ENCODE peak calls at places on chromosomes 6 and 20, in four cellular contexts. L, G, T and K are unnamed samples.

GRCh38 chr6:15246217-15247211 is 645 bp downstream of the JARID2 start:
- DNase-seq in L (no peak), G (no peak), T (no peak), K (no peak)

GRCh38 chr6:47247227-47247797 is 62.4 kb downstream of the TNFRSF21 start:
- DNase-seq in L (no peak), G (peak; percentile 70), T (no peak), K (no peak)

GRCh38 chr6:91198588-91199255 is 611.9 kb upstream of the MAP3K7 start:
- DNase-seq in L (no peak), G (no peak), T (no peak), K (no peak)

GRCh38 chr6:73969982-73970960 is 274.3 kb downstream of the CD109 start:
- DNase-seq in L (no peak), G (no peak), T (peak; percentile 49), K (peak; percentile 8)

GRCh38 chr20:11847827-11848226 is 69.9 kb upstream of the BTBD3 start:
- DNase-seq in L (no peak), G (peak; percentile 85), T (no peak), K (no peak)

GRCh38 chr6:41935190-41935569 is 6.4 kb downstream of the CCND3 start:
- DNase-seq in L (no peak), G (no peak), T (no peak), K (no peak)

GRCh38 chr6:87784690-87785089 is 82.7 kb upstream of the AKIRIN2 start:
- DNase-seq in L (no peak), G (no peak), T (no peak), K (no peak)

GRCh38 chr20:20076297-20077065 is 24.1 kb downstream of the CFAP61 start:
- DNase-seq in L (no peak), G (no peak), T (no peak), K (no peak)

GRCh38 chr20:20277772-20278382 is 90.0 kb upstream of the INSM1 start:
- DNase-seq in L (no peak), G (no peak), T (no peak), K (peak; percentile 47)

GRCh38 chr6:109292983-109293586 is 89.2 kb downstream of the CD164 start:
- DNase-seq in L (no peak), G (no peak), T (no peak), K (no peak)

GRCh38 chr6:149230729-149231434 is 86.6 kb upstream of the TAB2 start:
- DNase-seq in L (no peak), G (no peak), T (no peak), K (no peak)

GRCh38 chr6:36753671-36754485 is 56.3 kb downstream of the RAB44 start:
- DNase-seq in L (no peak), G (no peak), T (no peak), K (no peak)

GRCh38 chr6:37078814-37079213 is 73.4 kb downstream of the FGD2 start:
- DNase-seq in L (no peak), G (no peak), T (no peak), K (no peak)

GRCh38 chr6:113006494-113006893 is 659.4 kb downstream of the RFPL4B start:
- DNase-seq in L (no peak), G (no peak), T (no peak), K (no peak)

GRCh38 chr20:52083627-52084232 is 107.8 kb downstream of the ZFP64 start:
- DNase-seq in L (peak; percentile 75), G (peak; percentile 18), T (peak; percentile 87), K (peak; percentile 33)

GRCh38 chr6:38673397-38674165 is 29.4 kb downstream of the GLO1 start:
- DNase-seq in L (no peak), G (peak; percentile 15), T (peak; percentile 61), K (no peak)

GRCh38 chr6:9890893-9891292 is 524.0 kb downstream of the TFAP2A start:
- DNase-seq in L (no peak), G (no peak), T (no peak), K (no peak)

GRCh38 chr6:148840256-148840655 is 93.4 kb downstream of the UST start:
- DNase-seq in L (no peak), G (no peak), T (no peak), K (no peak)

GRCh38 chr20:36779656-36780025 is 6.1 kb upstream of the DSN1 start:
- DNase-seq in L (peak; percentile 42), G (no peak), T (peak; percentile 69), K (no peak)

GRCh38 chr20:22722840-22723239 is 138.5 kb upstream of the FOXA2 start:
- DNase-seq in L (no peak), G (no peak), T (no peak), K (no peak)

GRCh38 chr20:25279403-25279802 is 31.5 kb downstream of the PYGB start:
- DNase-seq in L (no peak), G (no peak), T (no peak), K (no peak)

GRCh38 chr6:107064579-107065065 is 36.6 kb downstream of the MTRES1 start:
- DNase-seq in L (no peak), G (no peak), T (no peak), K (no peak)

GRCh38 chr20:21394120-21394519 is 3.2 kb downstream of the NKX2-4 start:
- DNase-seq in L (no peak), G (no peak), T (no peak), K (no peak)

GRCh38 chr6:165987483-165988305 is 180.0 kb downstream of the TBXT start:
- DNase-seq in L (peak; percentile 63), G (no peak), T (peak; percentile 86), K (peak; percentile 71)